ENCODE peak calls at places on chromosomes 5 and 9, in seven cellular contexts. X is left ventricle myocardium inferior, Q is colonic mucosa, A is aorta, O is cardiac muscle cell, K is heart left ventricle, Y is lower lobe of right lung. J is an unnamed sample.

GRCh38 chr5:98940586-98940985 is 11.8 kb upstream of the CHD1 start:
- DNase-seq in O (peak; percentile 62), Q (no peak), A (no peak), Y (no peak), K (no peak), X (no peak), J (peak; percentile 68)

GRCh38 chr9:120652902-120653301 is 61.4 kb downstream of the MEGF9 start:
- DNase-seq in X (no peak), A (no peak), O (no peak), Q (no peak), Y (no peak), K (no peak), J (no peak)

GRCh38 chr9:127844821-127845359 is 9.6 kb downstream of the ENG start:
- DNase-seq in O (peak; percentile 90), A (peak; percentile 74), K (peak; percentile 76), X (peak; percentile 60), Y (no peak), Q (no peak), J (no peak)

GRCh38 chr9:126623667-126624452 is 10.1 kb downstream of the LMX1B start:
- DNase-seq in A (no peak), X (no peak), O (no peak), Y (no peak), K (no peak), Q (no peak), J (no peak)

GRCh38 chr5:29853711-29854110 is 1339.8 kb upstream of the CDH6 start:
- DNase-seq in X (no peak), K (no peak), Y (no peak), Q (no peak), A (no peak), O (no peak), J (no peak)

GRCh38 chr5:116672203-116672602 is 97.6 kb upstream of the SEMA6A start:
- DNase-seq in A (no peak), Q (no peak), K (no peak), X (no peak), O (no peak), Y (no peak), J (no peak)

GRCh38 chr5:16870878-16871277 is 65.2 kb downstream of the MYO10 start:
- DNase-seq in Q (no peak), A (no peak), O (no peak), Y (no peak), X (no peak), K (no peak), J (no peak)

GRCh38 chr9:33024126-33024965 is 727 bp upstream of the DNAJA1 start:
- DNase-seq in K (no peak), A (no peak), Q (peak; percentile 32), X (no peak), O (peak; percentile 42), Y (no peak), J (no peak)

GRCh38 chr5:2557435-2557834 is 194.0 kb downstream of the IRX2 start:
- DNase-seq in Y (no peak), X (no peak), A (no peak), K (no peak), Q (peak; percentile 7), O (no peak), J (no peak)

GRCh38 chr5:137954131-137954879 is 65.0 kb downstream of the PKD2L2 start:
- DNase-seq in Q (no peak), X (no peak), K (no peak), O (peak; percentile 96), Y (no peak), A (no peak), J (peak; percentile 78)

GRCh38 chr5:39906146-39906545 is 481.4 kb upstream of the DAB2 start:
- DNase-seq in A (no peak), Y (no peak), K (no peak), X (no peak), O (peak; percentile 63), Q (no peak), J (no peak)

GRCh38 chr5:60297658-60298057 is 402.3 kb downstream of the DEPDC1B start:
- DNase-seq in O (no peak), Y (no peak), A (no peak), X (no peak), Q (no peak), K (no peak), J (no peak)

GRCh38 chr5:72347801-72348305 is 27.7 kb downstream of the PTCD2 start:
- DNase-seq in O (peak; percentile 95), Y (no peak), K (no peak), A (no peak), Q (no peak), X (no peak), J (peak; percentile 45)

GRCh38 chr5:110625376-110625999 is 101.0 kb downstream of the TMEM232 start:
- DNase-seq in Y (no peak), A (no peak), X (no peak), K (no peak), Q (no peak), O (peak; percentile 49), J (no peak)

GRCh38 chr5:102617857-102618187 is 119.0 kb upstream of the SLCO6A1 start:
- DNase-seq in X (no peak), O (no peak), K (no peak), Q (peak; percentile 23), A (no peak), Y (no peak), J (no peak)

GRCh38 chr5:159899067-159900049 is 16.9 kb upstream of the ADRA1B start:
- DNase-seq in K (no peak), X (no peak), O (peak; percentile 51), A (no peak), Q (no peak), Y (no peak), J (no peak)

GRCh38 chr5:159061186-159061796 is 38.4 kb downstream of the EBF1 start:
- DNase-seq in O (peak; percentile 69), K (peak; percentile 74), Q (no peak), Y (no peak), X (peak; percentile 66), A (peak; percentile 82), J (peak; percentile 91)

DNA sequence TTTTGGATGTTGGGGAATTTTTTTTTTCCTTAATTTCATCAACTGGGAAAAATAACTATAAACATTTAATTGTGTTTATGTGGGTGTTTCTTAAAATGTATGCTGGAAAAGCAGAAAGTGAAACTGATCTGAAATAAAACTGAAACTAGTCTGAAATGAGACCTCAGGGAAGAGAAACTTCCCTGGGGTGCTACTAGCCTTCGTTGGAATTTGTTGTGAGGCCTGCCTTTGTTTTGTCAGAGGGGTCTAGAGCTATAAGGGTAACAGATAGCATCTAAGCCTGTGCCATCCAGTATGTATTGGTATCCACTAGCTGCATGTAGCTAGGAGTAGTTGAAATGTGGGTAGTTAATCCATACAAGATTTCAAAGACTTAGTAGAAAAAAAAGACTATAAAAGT is 10.4 kb downstream of the ZNF618 start:
- DNase-seq in X (no peak), Y (no peak), Q (no peak), K (no peak), A (no peak), O (no peak), J (no peak)
- H3K4me3 ChIP-seq in X (peak overlapping the region; percentile 51), Y (peak overlapping the region; percentile 42), Q (no peak overlapping the region), K (peak overlapping the region; percentile 27), A (peak overlapping the region; percentile 24), O (no peak overlapping the region), J (no peak overlapping the region)

DNA sequence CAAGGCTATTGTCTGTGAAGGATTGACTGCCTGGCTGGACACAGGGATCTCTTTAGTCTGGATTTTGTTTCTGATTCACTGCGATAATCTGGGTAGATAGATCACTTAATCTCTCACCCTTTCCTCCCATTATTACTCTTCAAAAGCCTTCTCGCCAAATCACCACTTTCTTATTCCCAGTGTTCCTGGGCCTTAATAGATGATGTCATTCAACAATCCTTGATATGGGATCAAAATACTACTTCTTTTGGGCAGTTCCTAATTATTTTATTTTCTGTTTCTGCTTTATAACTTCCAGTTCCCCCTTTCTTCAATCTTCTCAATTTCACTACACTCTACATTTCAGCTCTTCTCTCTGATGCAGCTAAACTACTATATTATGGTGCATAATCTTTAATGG is 6.8 kb upstream of the CRHBP start:
- DNase-seq in Y (no peak), O (no peak), A (no peak), K (no peak), X (no peak), Q (no peak), J (no peak)
- H3K27me3 ChIP-seq in Y (no peaks in the 10 kb centered on the region), O (peaks cover 2% of the 10 kb centered on the region), A (no peaks in the 10 kb centered on the region), K (no peaks in the 10 kb centered on the region), X (peaks cover 17% of the 10 kb centered on the region), Q (no peaks in the 10 kb centered on the region), J (no peaks in the 10 kb centered on the region)

GRCh38 chr5:152056931-152057330 is 132.3 kb upstream of the GLRA1 start:
- DNase-seq in O (no peak), X (no peak), Y (no peak), K (no peak), A (no peak), Q (no peak), J (no peak)

GRCh38 chr5:152052470-152052869 is 127.8 kb upstream of the GLRA1 start:
- DNase-seq in X (no peak), Y (no peak), Q (no peak), A (no peak), O (no peak), K (no peak), J (no peak)

GRCh38 chr5:152046361-152046760 is 121.7 kb upstream of the GLRA1 start:
- DNase-seq in O (no peak), Q (no peak), K (no peak), A (no peak), X (no peak), Y (no peak), J (no peak)

DNA sequence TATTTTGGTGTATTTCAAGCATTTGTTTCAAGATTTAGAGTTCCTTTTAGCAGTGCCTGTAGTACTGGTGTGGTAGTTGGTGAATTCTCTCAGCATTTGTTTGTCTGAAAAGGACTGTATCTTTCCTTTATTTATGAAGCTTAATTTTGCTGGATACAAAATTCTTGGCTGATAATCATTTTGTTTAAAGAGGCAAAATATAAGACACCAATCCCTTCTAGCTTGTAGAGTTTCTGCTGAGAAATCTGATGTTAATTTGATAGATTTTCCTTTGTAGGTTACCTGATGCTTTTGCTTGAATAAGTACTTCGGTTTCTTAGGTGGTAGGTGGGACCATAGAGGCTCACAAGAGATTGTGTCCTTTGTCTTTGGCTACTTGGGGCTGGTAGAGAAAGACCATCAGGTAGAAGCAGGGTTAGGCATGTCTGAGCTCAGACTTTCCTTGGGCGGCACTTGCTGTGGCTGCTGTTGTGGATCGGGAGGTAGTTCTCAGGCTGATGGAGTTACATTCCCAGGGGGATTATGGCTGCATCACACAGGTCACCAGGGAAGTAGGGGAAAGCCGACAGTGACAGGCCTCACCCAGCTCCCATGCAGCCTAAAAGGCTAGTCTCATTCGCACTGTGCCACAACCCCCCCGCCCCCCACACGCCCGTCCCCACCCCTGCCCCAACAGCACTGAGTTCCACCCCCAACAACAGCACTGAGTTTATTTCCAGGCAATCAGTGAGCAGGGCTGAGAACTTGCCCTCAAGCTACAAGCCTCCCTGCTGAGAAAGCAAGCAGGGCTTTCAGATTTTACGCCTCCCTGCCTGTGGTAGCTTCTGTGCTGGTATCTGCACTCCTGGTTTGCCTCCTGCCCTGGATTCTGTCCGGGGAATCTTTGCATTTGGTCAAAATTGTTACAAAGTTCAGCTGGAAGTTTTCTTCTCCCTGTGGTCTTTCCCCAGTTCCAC is 127.1 kb upstream of the GLRA1 start:
- DNase-seq in Q (no peak), Y (no peak), A (no peak), O (no peak), X (no peak), K (no peak), J (no peak)
- H3K4me3 ChIP-seq in Q (no peak overlapping the region), Y (no peak overlapping the region), A (no peak overlapping the region), O (no peak overlapping the region), X (no peak overlapping the region), K (no peak overlapping the region), J (no peak overlapping the region)

DNA sequence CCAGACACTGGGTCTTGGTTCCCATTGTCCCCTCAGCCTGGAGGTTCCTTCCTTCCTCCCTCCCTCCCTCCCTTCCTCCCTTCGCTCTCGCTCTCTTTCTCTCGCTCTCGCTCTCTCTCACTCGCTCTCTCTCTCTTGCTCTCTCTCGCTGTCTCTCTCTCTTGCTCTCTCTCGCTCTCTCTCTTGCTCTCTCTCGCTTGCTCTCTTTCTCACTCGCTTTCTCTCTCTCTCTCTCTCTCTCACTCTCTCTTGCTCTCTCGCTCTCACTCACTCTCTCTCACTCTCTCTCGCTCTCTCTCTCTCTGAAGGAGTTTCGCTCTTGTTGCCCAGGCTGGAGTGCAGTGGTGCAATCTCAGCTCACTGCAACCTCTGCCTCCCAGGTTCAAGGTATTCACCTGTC is 23.4 kb downstream of the LAMC3 start:
- DNase-seq in X (no peak), O (no peak), Q (no peak), Y (no peak), A (no peak), K (no peak), J (no peak)
- H3K27me3 ChIP-seq in X (peaks cover 33% of the 10 kb centered on the region), O (no peaks in the 10 kb centered on the region), Q (no peaks in the 10 kb centered on the region), Y (peaks cover 4% of the 10 kb centered on the region), A (no peaks in the 10 kb centered on the region), K (no peaks in the 10 kb centered on the region), J (no peaks in the 10 kb centered on the region)